ENCODE peak calls at places on chromosomes 7 and 10, in seven cellular contexts. V, G, K, H, A, C and J are unnamed samples.

GRCh38 chr10:69506834-69507643 is 55.8 kb downstream of the TSPAN15 start:
- DNase-seq in V (no peak), G (no peak), K (no peak), H (no peak), A (no peak), C (no peak), J (no peak)

GRCh38 chr10:59991117-59991516 is 84.8 kb upstream of the CCDC6 start:
- DNase-seq in V (no peak), G (no peak), K (no peak), H (no peak), A (no peak), C (no peak), J (no peak)

GRCh38 chr10:93440591-93441012 is 41.5 kb downstream of the MYOF start:
- DNase-seq in V (no peak), G (no peak), K (no peak), H (peak), A (no peak), C (no peak), J (no peak)

GRCh38 chr7:13476881-13477444 is 512.5 kb downstream of the ETV1 start:
- DNase-seq in V (no peak), G (peak), K (no peak), H (no peak), A (no peak), C (no peak), J (no peak)

GRCh38 chr7:38716397-38716796 is 85.2 kb upstream of the AMPH start:
- DNase-seq in V (no peak), G (no peak), K (no peak), H (no peak), A (no peak), C (no peak), J (no peak)

GRCh38 chr10:76408646-76409045 is 977.2 kb downstream of the LRMDA start:
- DNase-seq in V (no peak), G (no peak), K (no peak), H (peak), A (no peak), C (no peak), J (no peak)

GRCh38 chr7:132580277-132580676 is 4.0 kb upstream of the PLXNA4 start:
- DNase-seq in V (no peak), G (peak), K (no peak), H (no peak), A (no peak), C (no peak), J (peak)

GRCh38 chr10:86300931-86301330 is 65.7 kb downstream of the GRID1 start:
- DNase-seq in V (no peak), G (no peak), K (no peak), H (no peak), A (no peak), C (no peak), J (no peak)

GRCh38 chr10:61662794-61663259 is at the start of gene CABCOCO1:
- DNase-seq in V (no peak), G (no peak), K (peak), H (peak), A (peak), C (no peak), J (no peak)

GRCh38 chr10:123143162-123143824 is 4.6 kb upstream of the HMX2 start:
- DNase-seq in V (no peak), G (no peak), K (no peak), H (no peak), A (no peak), C (peak), J (no peak)

GRCh38 chr7:45129906-45130305 is 18.4 kb upstream of the TBRG4 start:
- DNase-seq in V (no peak), G (no peak), K (no peak), H (no peak), A (no peak), C (no peak), J (no peak)

GRCh38 chr7:27175005-27175625 is 995 bp upstream of the HOXA10 start:
- DNase-seq in V (no peak), G (no peak), K (no peak), H (peak), A (peak), C (no peak), J (no peak)

GRCh38 chr10:47260505-47261111 is 39.4 kb upstream of the GDF10 start:
- DNase-seq in V (no peak), G (no peak), K (no peak), H (no peak), A (no peak), C (peak), J (no peak)

GRCh38 chr7:119868387-119868786 is 404.6 kb upstream of the KCND2 start:
- DNase-seq in V (no peak), G (no peak), K (no peak), H (no peak), A (no peak), C (no peak), J (no peak)

GRCh38 chr7:512146-512510 is 7.5 kb downstream of the PDGFA start:
- DNase-seq in V (no peak), G (no peak), K (no peak), H (no peak), A (no peak), C (no peak), J (no peak)

GRCh38 chr7:28060371-28060950 is 120.1 kb downstream of the JAZF1 start:
- DNase-seq in V (no peak), G (no peak), K (no peak), H (no peak), A (no peak), C (no peak), J (no peak)

GRCh38 chr10:1182280-1183032 is 126.3 kb downstream of the WDR37 start:
- DNase-seq in V (no peak), G (no peak), K (no peak), H (no peak), A (no peak), C (no peak), J (no peak)

GRCh38 chr10:32169556-32169955 is 113.3 kb upstream of the KIF5B start:
- DNase-seq in V (no peak), G (no peak), K (no peak), H (no peak), A (no peak), C (no peak), J (no peak)

GRCh38 chr10:27611209-27611608 is 107.1 kb downstream of the RAB18 start:
- DNase-seq in V (no peak), G (no peak), K (no peak), H (peak), A (no peak), C (no peak), J (no peak)

GRCh38 chr10:69318997-69319727 is 40.9 kb downstream of the HK1 start:
- DNase-seq in V (peak), G (no peak), K (no peak), H (peak), A (peak), C (peak), J (no peak)

GRCh38 chr7:798921-799470 is 33.3 kb upstream of the SUN1 start:
- DNase-seq in V (no peak), G (no peak), K (no peak), H (no peak), A (no peak), C (no peak), J (no peak)

GRCh38 chr7:101075646-101076045 is 9.6 kb upstream of the TRIM56 start:
- DNase-seq in V (no peak), G (no peak), K (no peak), H (no peak), A (no peak), C (no peak), J (no peak)

GRCh38 chr7:18866359-18867036 is 250.9 kb downstream of the TWIST1 start:
- DNase-seq in V (no peak), G (no peak), K (no peak), H (peak), A (peak), C (no peak), J (no peak)

GRCh38 chr7:95534796-95535195 is 49.1 kb downstream of the ASB4 start:
- DNase-seq in V (no peak), G (no peak), K (no peak), H (no peak), A (no peak), C (no peak), J (no peak)

GRCh38 chr10:132062641-132063390 is 2.9 kb upstream of the JAKMIP3 start:
- DNase-seq in V (no peak), G (no peak), K (no peak), H (no peak), A (no peak), C (no peak), J (no peak)

GRCh38 chr10:27998178-27998953 is 513 bp downstream of the ODAD2 start:
- DNase-seq in V (peak), G (no peak), K (no peak), H (peak), A (peak), C (peak), J (no peak)

GRCh38 chr7:101235522-101235921 is 2.1 kb downstream of the CLDN15 start:
- DNase-seq in V (no peak), G (no peak), K (no peak), H (no peak), A (no peak), C (no peak), J (no peak)

GRCh38 chr10:44885710-44886109 is 25.4 kb upstream of the TMEM72 start:
- DNase-seq in V (no peak), G (no peak), K (no peak), H (no peak), A (no peak), C (no peak), J (no peak)

GRCh38 chr7:2116903-2117680 is 115.7 kb downstream of the MAD1L1 start:
- DNase-seq in V (no peak), G (no peak), K (peak), H (peak), A (peak), C (no peak), J (peak)